ENCODE peak calls at places on chromosomes 4 and X, in six cellular contexts. One of them, this sample, is unnamed.

GRCh38 chr4:1297456-1298325 is 8.0 kb downstream of the MAEA start:
- DNase-seq in A549: no peak
- DNase-seq in adrenal gland: no peak
- DNase-seq in gastrocnemius medialis: no peak
- DNase-seq in HepG2: no peak
- DNase-seq in breast epithelium: peak; percentile 22
- DNase-seq in this sample: no peak

GRCh38 chr4:142353149-142353738 is 492.9 kb downstream of the INPP4B start:
- DNase-seq in A549: no peak
- DNase-seq in gastrocnemius medialis: no peak
- DNase-seq in adrenal gland: peak; percentile 33
- DNase-seq in HepG2: peak; percentile 27
- DNase-seq in breast epithelium: no peak
- DNase-seq in this sample: no peak

GRCh38 chrX:49884290-49884862 is 5.1 kb downstream of the USP27X start:
- DNase-seq in breast epithelium: peak; percentile 54
- DNase-seq in adrenal gland: peak; percentile 46
- DNase-seq in A549: peak; percentile 29
- DNase-seq in gastrocnemius medialis: no peak
- DNase-seq in HepG2: peak; percentile 40
- DNase-seq in this sample: peak; percentile 68

GRCh38 chrX:1242901-1243402 is 25.7 kb upstream of the CSF2RA start:
- DNase-seq in breast epithelium: no peak
- DNase-seq in HepG2: no peak
- DNase-seq in gastrocnemius medialis: no peak
- DNase-seq in adrenal gland: no peak
- DNase-seq in A549: no peak
- DNase-seq in this sample: no peak

GRCh38 chr4:101321481-101322042 is 25.8 kb downstream of the PPP3CA start:
- DNase-seq in A549: no peak
- DNase-seq in gastrocnemius medialis: no peak
- DNase-seq in breast epithelium: no peak
- DNase-seq in HepG2: no peak
- DNase-seq in adrenal gland: no peak
- DNase-seq in this sample: no peak

GRCh38 chr4:13984996-13985780 is 357.7 kb upstream of the BOD1L1 start:
- DNase-seq in gastrocnemius medialis: no peak
- DNase-seq in adrenal gland: peak; percentile 41
- DNase-seq in A549: no peak
- DNase-seq in breast epithelium: no peak
- DNase-seq in HepG2: no peak
- DNase-seq in this sample: no peak

GRCh38 chrX:147853701-147854100 is 58.0 kb upstream of the FMR1 start:
- DNase-seq in HepG2: no peak
- DNase-seq in adrenal gland: no peak
- DNase-seq in gastrocnemius medialis: no peak
- DNase-seq in breast epithelium: no peak
- DNase-seq in A549: no peak
- DNase-seq in this sample: no peak

GRCh38 chr4:162841769-162842168 is 324.9 kb downstream of the NAF1 start:
- DNase-seq in A549: no peak
- DNase-seq in HepG2: no peak
- DNase-seq in gastrocnemius medialis: no peak
- DNase-seq in breast epithelium: no peak
- DNase-seq in adrenal gland: no peak
- DNase-seq in this sample: no peak

GRCh38 chr4:74635490-74636123 is 158.7 kb downstream of the BTC start:
- DNase-seq in adrenal gland: no peak
- DNase-seq in breast epithelium: no peak
- DNase-seq in HepG2: no peak
- DNase-seq in A549: no peak
- DNase-seq in gastrocnemius medialis: no peak
- DNase-seq in this sample: no peak

GRCh38 chr4:155377281-155377680 is 516 bp upstream of the MAP9 start:
- DNase-seq in A549: no peak
- DNase-seq in HepG2: no peak
- DNase-seq in adrenal gland: no peak
- DNase-seq in gastrocnemius medialis: no peak
- DNase-seq in breast epithelium: no peak
- DNase-seq in this sample: no peak

GRCh38 chrX:134186362-134187121 is 50.4 kb upstream of the CCDC160 start:
- DNase-seq in breast epithelium: no peak
- DNase-seq in A549: no peak
- DNase-seq in HepG2: no peak
- DNase-seq in gastrocnemius medialis: no peak
- DNase-seq in adrenal gland: no peak
- DNase-seq in this sample: peak; percentile 48

GRCh38 chrX:153941331-153942252 is 2.9 kb downstream of the RENBP start:
- DNase-seq in A549: no peak
- DNase-seq in HepG2: peak; percentile 27
- DNase-seq in gastrocnemius medialis: no peak
- DNase-seq in adrenal gland: no peak
- DNase-seq in breast epithelium: no peak
- DNase-seq in this sample: no peak

GRCh38 chr4:141410839-141411238 is 190.1 kb downstream of the ZNF330 start:
- DNase-seq in adrenal gland: no peak
- DNase-seq in gastrocnemius medialis: no peak
- DNase-seq in A549: no peak
- DNase-seq in breast epithelium: no peak
- DNase-seq in HepG2: no peak
- DNase-seq in this sample: no peak

GRCh38 chrX:8730812-8731578 is 942 bp downstream of the ANOS1 start:
- DNase-seq in HepG2: no peak
- DNase-seq in adrenal gland: no peak
- DNase-seq in gastrocnemius medialis: no peak
- DNase-seq in breast epithelium: no peak
- DNase-seq in A549: no peak
- DNase-seq in this sample: no peak

GRCh38 chr4:137471895-137472294 is 60.4 kb downstream of the PCDH18 start:
- DNase-seq in HepG2: no peak
- DNase-seq in gastrocnemius medialis: no peak
- DNase-seq in breast epithelium: no peak
- DNase-seq in A549: no peak
- DNase-seq in adrenal gland: no peak
- DNase-seq in this sample: no peak

GRCh38 chr4:181845617-181846016 is 397.6 kb upstream of the TENM3 start:
- DNase-seq in A549: no peak
- DNase-seq in adrenal gland: no peak
- DNase-seq in HepG2: no peak
- DNase-seq in breast epithelium: no peak
- DNase-seq in gastrocnemius medialis: no peak
- DNase-seq in this sample: no peak

GRCh38 chrX:39499996-39500395 is 597.8 kb downstream of the BCOR start:
- DNase-seq in adrenal gland: no peak
- DNase-seq in A549: no peak
- DNase-seq in breast epithelium: no peak
- DNase-seq in gastrocnemius medialis: no peak
- DNase-seq in HepG2: no peak
- DNase-seq in this sample: no peak

GRCh38 chrX:40570346-40571093 is 10.2 kb upstream of the ATP6AP2 start:
- DNase-seq in A549: no peak
- DNase-seq in adrenal gland: no peak
- DNase-seq in breast epithelium: no peak
- DNase-seq in HepG2: no peak
- DNase-seq in gastrocnemius medialis: no peak
- DNase-seq in this sample: no peak

GRCh38 chrX:107678957-107679740 is 50.8 kb downstream of the PRPS1 start:
- DNase-seq in HepG2: no peak
- DNase-seq in breast epithelium: no peak
- DNase-seq in adrenal gland: no peak
- DNase-seq in gastrocnemius medialis: peak; percentile 64
- DNase-seq in A549: no peak
- DNase-seq in this sample: peak; percentile 88

GRCh38 chr4:13953083-13953482 is 325.6 kb upstream of the BOD1L1 start:
- DNase-seq in breast epithelium: no peak
- DNase-seq in gastrocnemius medialis: no peak
- DNase-seq in A549: no peak
- DNase-seq in HepG2: no peak
- DNase-seq in adrenal gland: no peak
- DNase-seq in this sample: no peak

GRCh38 chr4:169079942-169080827 is 70.1 kb upstream of the CBR4 start:
- DNase-seq in breast epithelium: peak; percentile 56
- DNase-seq in adrenal gland: peak; percentile 22
- DNase-seq in gastrocnemius medialis: peak; percentile 38
- DNase-seq in A549: no peak
- DNase-seq in HepG2: peak; percentile 88
- DNase-seq in this sample: peak; percentile 62

GRCh38 chrX:94695910-94696309 is 1021.9 kb downstream of the FAM133A start:
- DNase-seq in gastrocnemius medialis: no peak
- DNase-seq in adrenal gland: no peak
- DNase-seq in breast epithelium: no peak
- DNase-seq in HepG2: no peak
- DNase-seq in A549: no peak
- DNase-seq in this sample: no peak

DNA sequence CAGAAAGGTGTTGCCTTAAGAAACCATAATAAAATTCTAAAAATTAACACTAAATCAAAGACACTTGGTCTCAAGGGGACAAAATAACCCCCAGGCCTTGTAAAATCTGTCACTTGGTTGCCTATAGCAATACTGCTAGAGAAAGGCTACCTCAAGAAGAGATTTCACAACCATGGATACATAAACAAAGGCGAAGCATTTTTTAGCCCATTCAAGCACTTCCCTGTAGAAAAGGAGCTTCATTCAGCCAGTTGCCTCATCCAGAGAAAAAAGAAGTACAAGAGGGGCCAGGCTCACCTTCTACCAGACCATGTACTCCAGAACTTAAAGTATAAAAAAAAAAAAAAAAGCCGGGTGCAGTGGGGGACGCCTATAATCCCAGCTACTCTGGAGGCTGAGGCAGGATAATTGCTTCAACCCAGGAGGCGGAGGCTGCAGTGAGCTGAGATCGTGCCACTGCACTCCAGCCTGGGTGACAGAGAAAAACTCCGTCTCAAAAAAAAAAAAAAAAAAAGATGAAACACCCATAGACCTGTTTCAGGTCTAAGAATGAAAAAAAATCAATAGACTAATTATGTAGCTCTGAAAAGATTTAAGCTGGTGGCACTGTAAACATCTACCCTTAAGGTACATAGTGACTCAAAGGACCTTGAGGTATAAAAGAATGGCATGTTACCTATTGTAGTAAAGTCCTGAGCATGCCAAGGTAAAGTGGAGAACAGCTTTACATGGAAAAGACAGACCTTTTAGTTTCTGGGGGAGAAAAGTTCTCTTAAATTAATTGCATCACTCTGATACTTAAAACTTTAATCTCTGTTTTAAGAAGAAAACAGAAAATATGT is 18.0 kb downstream of the RUFY3 start:
- DNase-seq in breast epithelium: no peak
- DNase-seq in A549: no peak
- DNase-seq in HepG2: peak; percentile 13
- DNase-seq in adrenal gland: no peak
- DNase-seq in gastrocnemius medialis: no peak
- DNase-seq in this sample: no peak
- H3K4me1 ChIP-seq in breast epithelium: peaks cover 8% of the 10 kb centered on the region
- H3K4me1 ChIP-seq in A549: peaks cover 22% of the 10 kb centered on the region
- H3K4me1 ChIP-seq in HepG2: peaks cover 28% of the 10 kb centered on the region
- H3K4me1 ChIP-seq in adrenal gland: peaks cover 73% of the 10 kb centered on the region
- H3K4me1 ChIP-seq in gastrocnemius medialis: peaks cover 21% of the 10 kb centered on the region
- H3K4me1 ChIP-seq in this sample: peaks cover 15% of the 10 kb centered on the region

GRCh38 chrX:3939967-3940610 is 226.6 kb upstream of the PRKX start:
- DNase-seq in gastrocnemius medialis: no peak
- DNase-seq in A549: no peak
- DNase-seq in adrenal gland: no peak
- DNase-seq in breast epithelium: no peak
- DNase-seq in HepG2: no peak
- DNase-seq in this sample: no peak
- TF ChIP-seq CTCF in gastrocnemius medialis: no peak
- TF ChIP-seq CTCF in A549: peak; percentile 56
- TF ChIP-seq CTCF in adrenal gland: no peak
- TF ChIP-seq CTCF in breast epithelium: no peak
- TF ChIP-seq CTCF in HepG2: peak; percentile 34
- TF ChIP-seq CTCF in this sample: no peak

GRCh38 chr4:7842384-7843279 is 97.0 kb downstream of the AFAP1 start:
- DNase-seq in adrenal gland: peak; percentile 41
- DNase-seq in A549: peak; percentile 63
- DNase-seq in gastrocnemius medialis: peak; percentile 35
- DNase-seq in HepG2: no peak
- DNase-seq in breast epithelium: no peak
- DNase-seq in this sample: peak; percentile 56
- TF ChIP-seq POLR2A in adrenal gland: no peak
- TF ChIP-seq POLR2A in A549: no peak
- TF ChIP-seq POLR2A in gastrocnemius medialis: no peak
- TF ChIP-seq POLR2A in HepG2: no peak
- TF ChIP-seq POLR2A in breast epithelium: no peak
- TF ChIP-seq POLR2A in this sample: no peak

GRCh38 chrX:129954804-129955203 is 27.6 kb upstream of the BCORL1 start:
- DNase-seq in gastrocnemius medialis: no peak
- DNase-seq in adrenal gland: no peak
- DNase-seq in breast epithelium: no peak
- DNase-seq in A549: no peak
- DNase-seq in HepG2: no peak
- DNase-seq in this sample: no peak

GRCh38 chrX:129957241-129958099 is 25.0 kb upstream of the BCORL1 start:
- DNase-seq in HepG2: no peak
- DNase-seq in gastrocnemius medialis: no peak
- DNase-seq in breast epithelium: no peak
- DNase-seq in adrenal gland: peak; percentile 56
- DNase-seq in A549: peak; percentile 84
- DNase-seq in this sample: peak; percentile 88

GRCh38 chrX:129955682-129956081 is 26.8 kb upstream of the BCORL1 start:
- DNase-seq in adrenal gland: no peak
- DNase-seq in HepG2: no peak
- DNase-seq in breast epithelium: no peak
- DNase-seq in gastrocnemius medialis: no peak
- DNase-seq in A549: no peak
- DNase-seq in this sample: no peak

GRCh38 chrX:129956765-129957164 is 25.7 kb upstream of the BCORL1 start:
- DNase-seq in HepG2: no peak
- DNase-seq in breast epithelium: no peak
- DNase-seq in adrenal gland: no peak
- DNase-seq in gastrocnemius medialis: no peak
- DNase-seq in A549: no peak
- DNase-seq in this sample: no peak

DNA sequence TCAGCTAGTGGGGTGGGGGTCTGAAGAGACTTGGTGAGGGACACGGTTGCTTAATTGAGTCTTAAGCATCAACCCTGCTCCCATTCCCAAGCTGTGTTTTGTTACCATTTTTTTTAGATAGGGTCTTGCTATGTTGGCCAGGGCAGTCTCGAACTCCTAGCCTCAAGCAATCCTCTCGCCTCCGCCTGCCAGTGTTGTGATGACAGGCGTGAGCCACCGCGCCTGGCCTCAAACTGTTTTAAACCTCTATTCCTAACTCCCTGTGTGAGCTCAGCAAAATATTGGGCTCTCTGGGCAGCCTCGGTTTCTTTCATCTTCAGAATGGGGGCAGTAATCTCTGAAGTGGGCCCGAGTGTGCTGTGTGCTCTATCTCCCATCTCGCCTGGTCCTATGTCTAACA is 26.3 kb upstream of the BCORL1 start:
- DNase-seq in HepG2: no peak
- DNase-seq in A549: no peak
- DNase-seq in adrenal gland: no peak
- DNase-seq in gastrocnemius medialis: no peak
- DNase-seq in breast epithelium: no peak
- DNase-seq in this sample: no peak
- H3K4me1 ChIP-seq in HepG2: peaks cover 13% of the 10 kb centered on the region
- H3K4me1 ChIP-seq in A549: peaks cover 3% of the 10 kb centered on the region
- H3K4me1 ChIP-seq in adrenal gland: no peaks in the 10 kb centered on the region
- H3K4me1 ChIP-seq in gastrocnemius medialis: no peaks in the 10 kb centered on the region
- H3K4me1 ChIP-seq in breast epithelium: no peaks in the 10 kb centered on the region
- H3K4me1 ChIP-seq in this sample: no peaks in the 10 kb centered on the region